ENCODE peak calls at places on chromosomes 12 and 14, in seven cellular contexts. E is mucosa of descending colon, W is A549, X is heart right ventricle, B is neuronal stem cell, M is body of pancreas, V is right lobe of liver. H is an unnamed sample. For H3K4me1, the result is how much of the 10 kb centered on the place peaks cover.

GRCh38 chr12:107091989-107092641 is 1.2 kb downstream of the CRY1 start:
- DNase-seq in E (no peak), B (peak), X (peak), V (no peak), M (peak), W (peak), H (peak)

GRCh38 chr12:80823393-80823792 is 106.7 kb downstream of the MYF5 start:
- DNase-seq in E (no peak), V (no peak), X (no peak), W (no peak), B (no peak), M (no peak), H (no peak)

GRCh38 chr12:15682826-15683225 is 106.4 kb downstream of the EPS8 start:
- DNase-seq in V (no peak), M (no peak), E (no peak), W (peak), X (no peak), B (no peak), H (no peak)

GRCh38 chr14:39434401-39434800 is 2.2 kb upstream of the FBXO33 start:
- DNase-seq in W (no peak), B (no peak), V (no peak), X (no peak), M (no peak), E (no peak), H (peak)

GRCh38 chr12:108649668-108650067 is 16.0 kb upstream of the SELPLG start:
- DNase-seq in V (no peak), B (no peak), X (no peak), E (no peak), W (peak), M (no peak), H (no peak)

GRCh38 chr14:100884456-100884855 is 19.1 kb downstream of the RTL1 start:
- DNase-seq in W (no peak), V (peak), B (no peak), E (no peak), M (no peak), X (no peak), H (no peak)

GRCh38 chr12:57756406-57757341 is 1.8 kb downstream of the MARCHF9 start:
- DNase-seq in X (no peak), M (no peak), W (peak), B (no peak), V (peak), E (peak), H (peak)

GRCh38 chr14:75715926-75716780 is 55.1 kb downstream of the TTLL5 start:
- DNase-seq in M (no peak), B (no peak), V (no peak), E (no peak), W (peak), X (no peak), H (no peak)

GRCh38 chr12:32490801-32491200 is 91.4 kb downstream of the FGD4 start:
- DNase-seq in E (no peak), B (no peak), M (no peak), W (no peak), X (no peak), V (no peak), H (no peak)

DNA sequence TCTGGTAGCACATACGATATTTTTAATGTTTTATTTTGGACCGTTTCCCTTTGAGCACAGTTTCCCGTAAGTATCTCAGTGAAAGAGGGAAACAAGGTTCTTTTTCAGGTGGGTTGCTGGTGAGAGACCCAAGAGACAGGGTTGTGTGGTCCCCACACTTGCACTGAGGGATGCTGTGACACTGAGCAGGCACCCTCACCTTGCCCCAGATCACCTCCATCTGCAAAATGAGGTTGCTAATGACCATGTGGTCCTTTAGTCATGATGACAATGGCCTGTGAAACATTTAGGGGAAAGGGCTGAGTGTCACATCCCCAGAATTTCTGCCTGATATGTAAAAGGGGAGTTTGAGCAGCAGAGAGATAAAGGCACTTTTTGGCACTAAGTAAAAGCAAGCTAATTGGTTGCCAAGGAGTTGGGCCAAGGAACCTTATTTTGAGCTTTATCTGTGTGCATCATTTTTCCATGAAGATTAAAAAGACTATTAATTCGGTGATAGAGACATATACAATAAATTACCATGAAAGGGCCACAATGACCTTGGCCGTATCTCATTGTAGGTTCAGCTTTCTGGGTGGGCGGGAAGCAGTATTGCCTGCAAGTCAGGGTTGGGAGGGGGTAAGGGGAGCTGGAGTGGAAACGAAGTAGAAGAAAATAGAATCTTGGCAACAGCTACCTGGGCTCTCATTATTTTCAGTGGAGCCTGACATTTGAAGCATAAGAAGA is 4.5 kb downstream of the CCND2 start:
- DNase-seq in M (no peak), W (no peak), E (no peak), X (no peak), B (no peak), V (no peak), H (no peak)
- H3K4me1 ChIP-seq in M (half or more), W (under half), E (half or more), X (half or more), B (under half), V (under half), H (under half)

GRCh38 chr14:91348861-91349465 is 68.7 kb downstream of the CCDC88C start:
- DNase-seq in X (no peak), B (no peak), E (no peak), V (no peak), M (no peak), W (no peak), H (no peak)
- H3K4me3 ChIP-seq in X (no peak), B (no peak), E (no peak), V (no peak), M (no peak), W (no peak), H (no peak)

DNA sequence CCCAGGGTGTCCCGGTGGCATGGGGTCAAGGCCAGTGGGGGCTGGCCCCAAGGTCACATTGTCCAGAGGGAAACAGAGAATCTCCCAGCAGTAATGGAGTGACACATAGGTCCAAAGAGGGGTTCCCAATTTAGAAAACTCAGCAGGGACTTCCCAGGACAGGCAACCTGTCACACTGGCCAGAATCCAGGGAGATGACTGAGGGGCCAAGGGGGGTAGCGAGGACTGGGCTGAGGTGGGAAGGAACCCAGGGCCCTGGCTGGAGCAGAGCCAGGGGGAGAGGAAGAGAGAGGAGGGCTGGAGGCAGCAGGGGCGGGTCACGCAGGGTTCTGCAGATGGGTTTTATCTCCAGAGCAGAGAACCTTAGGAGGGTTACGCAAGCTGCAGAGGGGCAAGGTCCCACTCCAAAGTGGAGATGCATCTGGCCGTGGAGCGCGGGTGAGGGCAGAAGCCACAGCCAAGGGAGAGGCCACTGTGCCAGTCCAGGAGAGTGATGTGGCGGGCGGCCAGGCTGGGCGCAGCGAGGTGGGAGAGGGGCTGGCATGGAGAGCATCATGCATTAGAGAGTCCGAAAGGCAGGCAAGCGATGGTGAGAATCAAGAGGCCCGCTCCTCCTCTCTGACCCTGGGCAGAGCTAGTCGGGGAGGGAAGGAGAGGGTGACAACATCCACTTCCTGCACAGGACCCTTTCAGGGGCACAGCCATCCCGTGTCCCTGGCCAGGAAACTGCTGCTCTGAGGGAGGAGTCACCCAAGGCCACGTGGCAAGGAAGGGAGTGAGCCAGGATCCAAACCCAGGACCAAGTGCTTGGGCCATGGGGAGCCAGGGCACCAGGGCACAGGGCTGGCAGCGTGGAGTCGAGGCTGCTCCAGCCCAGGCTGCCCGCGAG is 29.0 kb downstream of the NCOR2 start:
- DNase-seq in M (no peak), E (no peak), V (peak), X (no peak), B (no peak), W (no peak), H (no peak)
- H3K4me1 ChIP-seq in M (under half), E (under half), V (under half), X (half or more), B (under half), W (half or more), H (under half)

DNA sequence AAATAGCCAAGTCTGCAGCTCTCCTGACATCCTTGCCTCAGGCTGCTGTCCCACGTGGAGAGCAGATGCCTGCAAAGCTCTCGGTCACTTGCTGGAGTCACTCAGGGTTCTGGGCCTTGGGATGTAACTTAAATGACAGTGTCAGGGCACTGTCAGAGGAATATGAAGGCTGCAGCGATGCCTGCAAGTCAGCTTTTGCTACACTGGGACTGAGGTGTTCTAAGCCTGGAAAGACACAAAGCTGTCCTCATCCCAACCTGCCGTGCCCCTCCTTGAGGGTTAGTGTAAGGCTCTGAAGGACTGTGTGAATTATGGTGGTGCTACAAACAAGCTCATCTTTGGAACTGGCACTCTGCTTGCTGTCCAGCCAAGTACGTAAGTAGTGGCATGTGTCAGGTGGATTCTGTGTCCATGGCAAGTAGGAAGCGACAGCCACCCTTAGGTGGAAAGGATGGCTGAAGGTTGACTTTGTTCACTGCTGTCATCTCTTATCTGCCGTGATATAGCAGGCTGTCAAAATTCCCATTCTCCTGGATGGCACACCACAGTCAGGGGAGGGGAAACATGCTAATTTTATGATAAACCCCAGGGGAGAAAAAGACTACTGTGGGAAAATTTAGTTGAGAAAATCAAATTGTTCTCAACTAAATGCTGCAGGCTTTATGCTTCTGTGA is 79.9 kb downstream of the DAD1 start:
- DNase-seq in M (no peak), X (no peak), B (no peak), W (no peak), V (no peak), E (no peak), H (no peak)
- H3K4me3 ChIP-seq in M (no peak), X (peak), B (no peak), W (no peak), V (no peak), E (no peak), H (no peak)

GRCh38 chr12:104605685-104606084 is 148.9 kb downstream of the CHST11 start:
- DNase-seq in W (peak), E (peak), X (peak), M (peak), V (peak), B (no peak), H (no peak)

GRCh38 chr12:104602901-104603300 is 146.2 kb downstream of the CHST11 start:
- DNase-seq in X (no peak), W (no peak), V (no peak), B (no peak), E (no peak), M (no peak), H (no peak)

GRCh38 chr12:104604070-104604994 is 147.6 kb downstream of the CHST11 start:
- DNase-seq in E (peak), W (peak), X (peak), M (peak), B (no peak), V (peak), H (no peak)

GRCh38 chr12:104603545-104603973 is 146.8 kb downstream of the CHST11 start:
- DNase-seq in B (no peak), W (peak), V (no peak), M (no peak), E (no peak), X (no peak), H (no peak)

GRCh38 chr12:104604995-104605675 is 148.4 kb downstream of the CHST11 start:
- DNase-seq in B (no peak), X (no peak), E (no peak), W (no peak), M (no peak), V (no peak), H (no peak)
- H3K4me1 ChIP-seq in B (under half), X (half or more), E (under half), W (half or more), M (under half), V (under half), H (under half)

GRCh38 chr14:94770251-94770749 is 387 bp upstream of the GSC start:
- DNase-seq in E (no peak), V (no peak), W (no peak), X (no peak), B (no peak), M (no peak), H (no peak)

GRCh38 chr14:94768521-94769412 is 1.1 kb downstream of the GSC start:
- DNase-seq in M (peak), V (no peak), W (peak), X (no peak), E (no peak), B (no peak), H (no peak)

GRCh38 chr14:94770815-94771190 is 890 bp upstream of the GSC start:
- DNase-seq in B (no peak), V (no peak), E (no peak), X (no peak), M (no peak), W (no peak), H (no peak)

GRCh38 chr14:94768141-94768520 is 1.8 kb downstream of the GSC start:
- DNase-seq in V (no peak), W (no peak), M (no peak), X (no peak), E (no peak), B (no peak), H (no peak)

DNA sequence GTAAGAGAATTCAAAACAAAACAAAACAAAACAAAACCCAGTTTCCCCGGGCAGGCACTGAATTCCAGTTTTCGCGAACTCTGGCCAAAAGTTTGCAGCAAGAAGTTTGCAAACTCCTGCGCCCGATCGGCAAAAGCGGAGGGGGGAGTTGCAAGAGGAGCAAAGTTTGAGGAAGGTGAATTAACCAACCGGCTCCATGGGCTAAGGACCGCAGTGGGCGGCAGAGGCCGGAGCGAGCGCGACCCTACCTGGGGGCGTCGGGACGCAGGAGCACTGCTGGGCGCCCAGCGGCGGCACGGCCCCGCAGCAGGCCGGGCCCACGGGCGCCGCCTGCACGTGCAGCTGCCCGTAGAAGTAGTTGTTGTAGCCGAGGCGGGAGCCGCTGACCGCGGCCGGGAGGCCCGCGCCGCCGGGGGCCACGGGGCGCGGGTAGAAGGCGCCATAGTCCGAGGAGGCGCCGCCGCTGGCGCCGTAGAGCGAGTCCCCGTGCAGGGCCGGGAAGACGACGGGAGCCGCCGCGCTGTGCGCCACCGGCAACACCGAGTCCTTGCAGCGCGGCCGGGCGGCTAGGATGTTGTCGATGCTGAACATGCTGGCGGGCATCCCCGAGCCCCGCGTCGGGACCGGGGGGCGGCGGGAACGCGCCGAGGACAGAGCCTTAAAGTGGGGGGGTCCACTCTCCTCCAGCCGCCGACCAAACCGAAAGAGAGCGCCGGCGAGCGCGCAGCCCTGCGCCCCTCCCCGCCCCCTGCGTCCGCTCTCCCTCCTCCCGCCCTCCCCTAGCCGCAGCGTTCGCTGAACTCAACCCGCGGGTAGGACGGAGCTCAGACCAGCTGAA is at the start of gene GSC:
- DNase-seq in M (peak), V (peak), X (peak), B (no peak), W (peak), E (peak), H (no peak)
- H3K4me3 ChIP-seq in M (peak), V (peak), X (peak), B (peak), W (peak), E (no peak), H (no peak)

GRCh38 chr14:21022686-21023085 is 2.2 kb downstream of the NDRG2 start:
- DNase-seq in X (no peak), M (no peak), E (no peak), B (no peak), W (no peak), V (no peak), H (no peak)
- H3K4me1 ChIP-seq in X (half or more), M (under half), E (under half), B (under half), W (under half), V (under half), H (under half)

GRCh38 chr12:54230555-54230954 is 41.8 kb upstream of the SMUG1 start:
- DNase-seq in W (no peak), B (no peak), V (no peak), X (no peak), M (no peak), E (no peak), H (no peak)
- H3K4me3 ChIP-seq in W (no peak), B (no peak), V (no peak), X (no peak), M (no peak), E (no peak), H (no peak)

GRCh38 chr14:90049390-90049789 is 12.4 kb upstream of the KCNK13 start:
- DNase-seq in V (no peak), E (no peak), W (no peak), M (no peak), X (no peak), B (no peak), H (no peak)
- H3K4me1 ChIP-seq in V (under half), E (under half), W (under half), M (under half), X (under half), B (under half), H (under half)